ENCODE peak calls at places on chromosomes 6 and 20, in six cellular contexts. W is HCT116, L is breast epithelium, Q is body of pancreas, U is brain microvascular endothelial cell, G is upper lobe of right lung. M is an unnamed sample.

GRCh38 chr6:144883915-144884314 is 598.8 kb downstream of the UTRN start:
- DNase-seq in Q (no peak), G (no peak), U (no peak), L (no peak), W (no peak), M (no peak)

GRCh38 chr6:156590482-156590881 is 186.7 kb upstream of the ARID1B start:
- DNase-seq in Q (no peak), W (no peak), G (no peak), U (no peak), L (no peak), M (no peak)

GRCh38 chr6:29926795-29927427 is 15.4 kb upstream of the HLA-A start:
- DNase-seq in U (peak; percentile 35), Q (peak; percentile 64), G (peak; percentile 91), L (no peak), W (no peak), M (peak; percentile 76)

GRCh38 chr6:25172819-25173218 is 106.4 kb upstream of the CARMIL1 start:
- DNase-seq in G (peak; percentile 59), U (peak; percentile 91), W (no peak), Q (no peak), L (peak; percentile 37), M (no peak)

GRCh38 chr20:54065601-54066038 is 4.8 kb downstream of the BCAS1 start:
- DNase-seq in Q (no peak), U (no peak), G (no peak), W (no peak), L (no peak), M (no peak)

GRCh38 chr6:32113386-32114352 is 4.5 kb upstream of the TNXB start:
- DNase-seq in U (peak; percentile 91), G (peak; percentile 79), L (peak; percentile 68), W (no peak), Q (peak; percentile 70), M (no peak)

GRCh38 chr6:104754788-104755409 is 104.8 kb downstream of the HACE1 start:
- DNase-seq in L (no peak), Q (no peak), G (no peak), U (no peak), W (no peak), M (no peak)

GRCh38 chr6:120805267-120805666 is 529.0 kb downstream of the TBC1D32 start:
- DNase-seq in W (no peak), L (no peak), G (no peak), Q (no peak), U (no peak), M (no peak)

GRCh38 chr6:34974249-34974642 is 85.2 kb downstream of the ANKS1A start:
- DNase-seq in W (no peak), L (no peak), Q (no peak), U (no peak), G (no peak), M (no peak)

GRCh38 chr6:114874384-114874783 is 531.6 kb upstream of the HS3ST5 start:
- DNase-seq in Q (no peak), L (no peak), G (no peak), W (no peak), U (no peak), M (no peak)

GRCh38 chr6:46964716-46965519 is 43.2 kb upstream of the ADGRF5 start:
- DNase-seq in W (no peak), Q (no peak), G (no peak), U (peak; percentile 57), L (peak; percentile 36), M (no peak)

GRCh38 chr6:22333802-22334201 is 37.0 kb upstream of the PRL start:
- DNase-seq in W (no peak), U (peak; percentile 38), G (no peak), L (no peak), Q (no peak), M (no peak)

GRCh38 chr6:105322499-105323231 is 80.2 kb downstream of the PREP start:
- DNase-seq in W (no peak), G (no peak), Q (no peak), U (no peak), L (no peak), M (no peak)

GRCh38 chr6:150586850-150587359 is 12.8 kb upstream of the PLEKHG1 start:
- DNase-seq in L (no peak), Q (no peak), G (no peak), U (no peak), W (no peak), M (no peak)

GRCh38 chr6:41370488-41371111 is 35.2 kb downstream of the NCR2 start:
- DNase-seq in U (no peak), Q (no peak), L (no peak), W (no peak), G (no peak), M (peak; percentile 61)

GRCh38 chr20:41173791-41174341 is 36.5 kb downstream of the PLCG1 start:
- DNase-seq in G (peak; percentile 62), U (no peak), W (no peak), L (peak; percentile 20), Q (peak; percentile 10), M (no peak)

GRCh38 chr6:118469468-118469867 is 78.6 kb upstream of the PLN start:
- DNase-seq in G (no peak), U (no peak), Q (no peak), W (no peak), L (no peak), M (no peak)

GRCh38 chr6:159966981-159967380 is 1.9 kb upstream of the IGF2R start:
- DNase-seq in W (no peak), Q (no peak), U (no peak), L (no peak), G (no peak), M (no peak)

GRCh38 chr6:159969921-159970320 is 1.0 kb downstream of the IGF2R start:
- DNase-seq in W (peak; percentile 19), G (no peak), Q (peak; percentile 45), U (peak; percentile 79), L (peak; percentile 68), M (peak; percentile 44)

GRCh38 chr6:159970659-159971063 is 1.8 kb downstream of the IGF2R start:
- DNase-seq in G (no peak), W (no peak), Q (no peak), U (no peak), L (no peak), M (no peak)

GRCh38 chr6:159969204-159969912 is 476 bp downstream of the IGF2R start:
- DNase-seq in G (peak; percentile 82), L (no peak), U (no peak), W (no peak), Q (peak; percentile 50), M (no peak)

DNA sequence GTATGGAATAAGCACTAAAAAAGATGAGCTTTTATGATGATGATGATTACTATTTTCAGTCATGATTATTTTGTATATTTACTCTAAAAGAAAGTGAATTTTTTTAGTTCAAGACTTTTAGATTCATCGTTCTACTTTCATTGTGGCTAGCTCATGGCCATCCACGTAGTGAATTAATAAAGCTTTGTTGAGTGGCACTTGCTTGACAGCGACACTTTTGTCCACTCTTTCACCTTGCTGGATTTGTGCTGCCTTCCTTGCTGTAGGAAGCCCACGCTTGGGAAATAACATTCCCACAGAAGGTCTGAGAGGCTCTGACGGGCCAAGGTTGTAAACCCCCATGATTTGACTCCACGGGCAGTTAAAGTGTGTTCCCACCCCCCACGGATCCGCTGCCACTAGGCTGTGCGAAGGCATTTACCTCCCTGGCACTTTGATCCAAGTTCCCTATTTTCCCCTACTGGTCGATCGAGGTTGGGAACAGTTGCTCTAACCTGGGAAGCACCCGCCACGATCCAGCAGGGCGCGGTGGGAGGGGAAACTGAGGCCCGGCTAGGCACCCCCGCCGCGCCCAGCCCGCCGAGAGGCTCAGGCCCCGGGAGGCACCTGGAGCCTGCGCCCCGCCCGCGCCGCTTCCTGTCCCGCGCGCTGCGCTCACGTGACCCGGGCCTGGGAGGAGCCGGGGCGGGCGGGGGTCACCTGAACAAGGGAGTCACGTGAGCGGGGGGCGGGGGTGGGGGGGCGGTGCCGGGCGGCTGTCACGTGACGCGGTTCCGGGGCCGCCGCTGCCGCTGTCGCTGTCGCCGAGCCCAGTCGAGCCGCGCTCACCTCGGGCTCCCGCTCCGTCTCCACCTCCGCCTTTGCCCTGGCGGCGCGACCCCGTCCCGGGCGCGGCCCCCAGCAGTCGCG is at the start of gene IGF2R:
- DNase-seq in Q (peak; percentile 94), W (peak; percentile 62), L (peak; percentile 96), G (peak; percentile 97), U (peak; percentile 70), M (peak; percentile 95)
- TF ChIP-seq CTCF in Q (peak; percentile 24), W (no peak), L (no peak), G (no peak), U (peak; percentile 38), M (peak; percentile 16)

GRCh38 chr6:36544228-36544627 is 3.1 kb downstream of the STK38 start:
- DNase-seq in G (no peak), Q (no peak), L (no peak), U (no peak), W (no peak), M (no peak)

GRCh38 chr6:36542041-36542440 is 5.2 kb downstream of the STK38 start:
- DNase-seq in L (no peak), Q (no peak), G (no peak), U (no peak), W (no peak), M (no peak)

GRCh38 chr6:36536873-36537547 is 10.3 kb downstream of the STK38 start:
- DNase-seq in Q (no peak), W (no peak), U (no peak), G (no peak), L (no peak), M (no peak)

DNA sequence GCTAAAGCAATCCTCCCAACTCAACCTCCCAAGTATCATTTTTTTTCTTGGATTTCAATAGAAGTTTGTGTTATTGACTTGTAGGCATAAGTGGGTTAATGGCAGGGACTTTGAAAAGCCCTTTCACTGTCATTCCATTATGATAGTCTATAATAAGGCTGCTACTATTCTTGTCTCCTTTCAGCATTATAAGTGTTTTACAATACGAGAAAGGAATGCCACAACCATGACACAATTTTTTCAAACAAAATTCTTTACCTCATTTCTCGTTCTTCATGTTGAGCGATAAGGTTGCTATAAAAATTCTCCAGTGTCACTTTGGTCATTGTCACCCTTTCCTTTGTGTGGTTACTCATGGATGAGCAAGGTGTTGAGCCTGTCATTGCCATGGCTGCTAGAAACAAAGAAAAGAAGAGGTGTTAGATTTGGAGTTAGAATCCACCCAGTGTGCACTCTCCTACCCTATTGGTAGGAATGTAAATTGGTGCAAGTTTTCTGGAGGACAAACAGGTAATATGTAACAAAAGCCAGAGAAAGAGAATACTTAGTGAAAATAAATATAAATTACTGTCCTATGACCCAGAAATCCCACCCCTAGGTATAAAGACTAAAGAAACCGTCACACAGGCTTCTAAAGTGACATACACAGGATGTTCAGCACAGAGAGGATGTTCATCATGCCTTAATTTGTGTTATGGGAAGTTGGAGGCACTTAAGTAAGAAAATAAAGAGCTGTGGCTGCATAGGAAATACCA is 7.3 kb downstream of the STK38 start:
- DNase-seq in G (no peak), U (no peak), L (no peak), W (no peak), Q (no peak), M (no peak)
- H3K36me3 ChIP-seq in G (peaks cover 35% of the 10 kb centered on the region), U (peaks cover 10% of the 10 kb centered on the region), L (no peaks in the 10 kb centered on the region), W (peaks cover 11% of the 10 kb centered on the region), Q (no peaks in the 10 kb centered on the region), M (peaks cover 19% of the 10 kb centered on the region)

GRCh38 chr6:155171109-155171746 is 92.6 kb upstream of the CLDN20 start:
- DNase-seq in Q (no peak), U (peak; percentile 90), L (peak; percentile 36), G (no peak), W (peak; percentile 97), M (peak; percentile 92)
- H3K4me3 ChIP-seq in Q (no peak overlapping the region), U (peak overlapping the region; percentile 20), L (no peak overlapping the region), G (peak overlapping the region; percentile 0), W (peak overlapping the region; percentile 19), M (peak overlapping the region; percentile 22)

DNA sequence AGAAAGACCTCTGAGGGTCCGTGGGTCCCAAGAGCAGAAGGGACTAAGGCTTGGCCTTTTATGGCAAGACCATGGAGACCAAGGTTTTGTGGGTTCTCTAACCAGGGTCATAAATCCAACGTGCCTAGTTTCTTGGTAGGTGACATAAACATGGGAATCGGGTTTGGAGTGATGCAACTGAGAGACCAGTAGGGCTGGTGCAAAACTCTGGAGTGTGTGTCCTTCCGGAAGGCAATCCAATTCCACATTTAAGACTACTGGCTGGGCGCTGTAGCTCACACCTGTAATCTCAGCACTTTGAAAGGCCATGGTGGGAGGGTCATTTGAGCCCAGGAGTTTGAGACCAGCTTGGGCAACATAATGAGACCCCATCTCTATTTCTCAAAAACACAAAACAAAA is 116.5 kb upstream of the ARG1 start:
- DNase-seq in G (no peak), W (no peak), Q (no peak), L (no peak), U (no peak), M (no peak)
- TF ChIP-seq CTCF in G (no peak), W (no peak), Q (no peak), L (no peak), U (no peak), M (no peak)